ENCODE peak calls at places on chromosome 6, in five cellular contexts. W is MG63; X is CD8-positive, alpha-beta memory T cell; Y is EL; T is left lung. H is an unnamed sample.

GRCh38 chr6:149317656-149318571 is at the start of gene TAB2:
- DNase-seq in W (peak; percentile 39), X (peak; percentile 79), Y (peak; percentile 49), T (peak; percentile 55), H (no peak)

GRCh38 chr6:13229205-13230085 is 98.9 kb downstream of the TBC1D7 start:
- DNase-seq in W (no peak), X (peak; percentile 51), Y (peak; percentile 17), T (no peak), H (no peak)

GRCh38 chr6:34460796-34461507 is 4.9 kb upstream of the PACSIN1 start:
- DNase-seq in W (peak; percentile 21), X (no peak), Y (peak; percentile 25), T (no peak), H (no peak)

GRCh38 chr6:122719176-122719575 is 60.3 kb upstream of the FABP7 start:
- DNase-seq in W (no peak), X (no peak), Y (no peak), T (no peak), H (no peak)

GRCh38 chr6:155916870-155917624 is 461.4 kb upstream of the NOX3 start:
- DNase-seq in W (no peak), X (no peak), Y (no peak), T (no peak), H (no peak)

GRCh38 chr6:6711832-6712231 is 123.3 kb downstream of the LY86 start:
- DNase-seq in W (no peak), X (no peak), Y (no peak), T (peak; percentile 60), H (no peak)

GRCh38 chr6:90765895-90766294 is 179.0 kb upstream of the MAP3K7 start:
- DNase-seq in W (no peak), X (no peak), Y (no peak), T (no peak), H (no peak)

GRCh38 chr6:88870728-88871330 is 92.6 kb downstream of the RNGTT start:
- DNase-seq in W (peak; percentile 3), X (peak; percentile 48), Y (peak; percentile 57), T (no peak), H (no peak)

GRCh38 chr6:169141706-169142705 is 111.6 kb downstream of the THBS2 start:
- DNase-seq in W (no peak), X (no peak), Y (no peak), T (no peak), H (no peak)

GRCh38 chr6:161021978-161022743 is 30.6 kb downstream of the MAP3K4 start:
- DNase-seq in W (no peak), X (no peak), Y (no peak), T (no peak), H (no peak)

GRCh38 chr6:158337332-158337731 is 25.1 kb downstream of the TULP4 start:
- DNase-seq in W (no peak), X (no peak), Y (no peak), T (no peak), H (no peak)

GRCh38 chr6:55922406-55922805 is 47.0 kb upstream of the BMP5 start:
- DNase-seq in W (no peak), X (no peak), Y (no peak), T (no peak), H (no peak)

GRCh38 chr6:137848672-137849071 is 18.4 kb upstream of the TNFAIP3 start:
- DNase-seq in W (no peak), X (no peak), Y (peak; percentile 62), T (no peak), H (no peak)

GRCh38 chr6:118660218-118660569 is 8.8 kb upstream of the CEP85L start:
- DNase-seq in W (no peak), X (peak; percentile 77), Y (peak; percentile 14), T (no peak), H (no peak)

GRCh38 chr6:83605517-83605916 is 93.2 kb downstream of the PRSS35 start:
- DNase-seq in W (no peak), X (no peak), Y (no peak), T (no peak), H (no peak)

GRCh38 chr6:136404627-136405310 is 115.1 kb upstream of the BCLAF1 start:
- DNase-seq in W (no peak), X (no peak), Y (no peak), T (no peak), H (no peak)

GRCh38 chr6:138891255-138891986 is 95.5 kb downstream of the ECT2L start:
- DNase-seq in W (no peak), X (no peak), Y (no peak), T (no peak), H (no peak)

GRCh38 chr6:154509421-154510143 is 903 bp downstream of the CNKSR3 start:
- DNase-seq in W (peak; percentile 70), X (no peak), Y (peak; percentile 48), T (peak; percentile 40), H (no peak)

GRCh38 chr6:52352239-52353008 is 9.5 kb upstream of the PAQR8 start:
- DNase-seq in W (peak; percentile 89), X (no peak), Y (peak; percentile 99), T (peak; percentile 61), H (no peak)

GRCh38 chr6:170291271-170292110 is 613 bp upstream of the DLL1 start:
- DNase-seq in W (peak; percentile 54), X (peak; percentile 66), Y (peak; percentile 56), T (no peak), H (peak; percentile 88)

GRCh38 chr6:113211185-113211584 is 646.0 kb upstream of the MARCKS start:
- DNase-seq in W (no peak), X (no peak), Y (no peak), T (no peak), H (no peak)

GRCh38 chr6:18507018-18507415 is 119.9 kb downstream of the RNF144B start:
- DNase-seq in W (no peak), X (no peak), Y (no peak), T (no peak), H (no peak)

GRCh38 chr6:37170273-37171140 is 555 bp downstream of the PIM1 start:
- DNase-seq in W (peak; percentile 52), X (peak; percentile 74), Y (peak; percentile 50), T (peak; percentile 62), H (peak; percentile 93)

GRCh38 chr6:164097557-164098398 is 683.3 kb downstream of the QKI start:
- DNase-seq in W (peak; percentile 85), X (no peak), Y (peak; percentile 83), T (no peak), H (no peak)

GRCh38 chr6:73586416-73586974 is 65.7 kb upstream of the EEF1A1 start:
- DNase-seq in W (peak; percentile 21), X (no peak), Y (no peak), T (no peak), H (no peak)

GRCh38 chr6:35474129-35474977 is 6.2 kb downstream of the RPL10A start:
- DNase-seq in W (no peak), X (no peak), Y (peak; percentile 25), T (no peak), H (no peak)

GRCh38 chr6:88629838-88630462 is 333.5 kb downstream of the RNGTT start:
- DNase-seq in W (no peak), X (no peak), Y (peak; percentile 2), T (no peak), H (no peak)

GRCh38 chr6:43845646-43846045 is 75.6 kb downstream of the VEGFA start:
- DNase-seq in W (no peak), X (no peak), Y (no peak), T (no peak), H (no peak)

GRCh38 chr6:35230498-35230897 is 16.7 kb downstream of the SCUBE3 start:
- DNase-seq in W (no peak), X (no peak), Y (no peak), T (no peak), H (no peak)

GRCh38 chr6:166872431-166873139 is 83.8 kb downstream of the RNASET2 start:
- DNase-seq in W (no peak), X (no peak), Y (no peak), T (no peak), H (no peak)

GRCh38 chr6:36840471-36841461 is 1.5 kb upstream of the CPNE5 start:
- DNase-seq in W (no peak), X (peak; percentile 52), Y (no peak), T (no peak), H (no peak)

GRCh38 chr6:2558098-2558770 is 192.5 kb downstream of the MYLK4 start:
- DNase-seq in W (no peak), X (no peak), Y (no peak), T (no peak), H (no peak)

GRCh38 chr6:169663468-169663867 is 38.4 kb downstream of the WDR27 start:
- DNase-seq in W (no peak), X (no peak), Y (no peak), T (no peak), H (no peak)

GRCh38 chr6:137705166-137706064 is 161.6 kb upstream of the TNFAIP3 start:
- DNase-seq in W (peak; percentile 45), X (peak; percentile 81), Y (peak; percentile 65), T (no peak), H (no peak)

GRCh38 chr6:132919476-132919875 is 105.1 kb downstream of the RPS12 start:
- DNase-seq in W (peak; percentile 95), X (no peak), Y (peak; percentile 90), T (peak; percentile 76), H (no peak)

GRCh38 chr6:7959453-7959852 is 48.9 kb upstream of the TXNDC5 start:
- DNase-seq in W (no peak), X (no peak), Y (no peak), T (no peak), H (no peak)

GRCh38 chr6:126064257-126064993 is 78.1 kb downstream of the TRMT11 start:
- DNase-seq in W (no peak), X (no peak), Y (no peak), T (no peak), H (no peak)

GRCh38 chr6:37174515-37175331 is 4.8 kb downstream of the PIM1 start:
- DNase-seq in W (no peak), X (no peak), Y (no peak), T (no peak), H (no peak)

GRCh38 chr6:3202999-3203696 is 24.3 kb downstream of the TUBB2B start:
- DNase-seq in W (no peak), X (no peak), Y (peak; percentile 73), T (no peak), H (no peak)

GRCh38 chr6:136034422-136034821 is 182.9 kb downstream of the PDE7B start:
- DNase-seq in W (no peak), X (no peak), Y (no peak), T (no peak), H (no peak)

H was measured in chondrocyte.